ENCODE peak calls at places on chromosomes 12 and 14, in six cellular contexts. U is HFFc6, Z is upper lobe of left lung, L is AG04450, Q is cardiac fibroblast, G is endothelial cell of umbilical vein. W is an unnamed sample.

GRCh38 chr12:121925361-121925725 is 7.0 kb downstream of the CFAP251 start:
- DNase-seq in U (peak), Z (no peak), L (no peak), Q (peak), G (peak), W (no peak)

GRCh38 chr12:52230364-52231281 is 2.4 kb upstream of the KRT7 start:
- DNase-seq in U (peak), Z (no peak), L (no peak), Q (peak), G (peak), W (no peak)

GRCh38 chr14:22118894-22119477 is 445.4 kb upstream of the OR4E1 start:
- DNase-seq in U (no peak), Z (no peak), L (peak), Q (no peak), G (no peak), W (no peak)

GRCh38 chr12:122687091-122687490 is 16.1 kb downstream of the HCAR2 start:
- DNase-seq in U (no peak), Z (no peak), L (no peak), Q (peak), G (no peak), W (no peak)

GRCh38 chr12:19239616-19240234 is 110.2 kb downstream of the PLEKHA5 start:
- DNase-seq in U (no peak), Z (no peak), L (no peak), Q (peak), G (no peak), W (no peak)

GRCh38 chr14:104548802-104549535 is 30.6 kb upstream of the C14orf180 start:
- DNase-seq in U (no peak), Z (no peak), L (no peak), Q (no peak), G (no peak), W (no peak)

GRCh38 chr12:8996682-8997405 is 7.5 kb downstream of the KLRG1 start:
- DNase-seq in U (peak), Z (no peak), L (no peak), Q (peak), G (peak), W (no peak)

GRCh38 chr14:67674139-67674479 is 323 bp downstream of the VTI1B start:
- DNase-seq in U (peak), Z (no peak), L (no peak), Q (peak), G (peak), W (no peak)

GRCh38 chr14:67457782-67458181 is 30.7 kb downstream of the TMEM229B start:
- DNase-seq in U (no peak), Z (no peak), L (no peak), Q (no peak), G (no peak), W (no peak)

GRCh38 chr14:54702014-54702491 is 135.1 kb downstream of the SAMD4A start:
- DNase-seq in U (no peak), Z (peak), L (no peak), Q (no peak), G (no peak), W (no peak)

GRCh38 chr12:12881495-12881894 is 9.9 kb upstream of the GPRC5A start:
- DNase-seq in U (peak), Z (no peak), L (no peak), Q (peak), G (peak), W (no peak)

GRCh38 chr14:51369814-51370213 is 129.8 kb downstream of the TMX1 start:
- DNase-seq in U (no peak), Z (no peak), L (no peak), Q (no peak), G (peak), W (no peak)

GRCh38 chr12:29599397-29599796 is 101.9 kb upstream of the OVCH1 start:
- DNase-seq in U (no peak), Z (no peak), L (no peak), Q (peak), G (no peak), W (no peak)

GRCh38 chr12:643478-644292 is 19.6 kb downstream of the NINJ2 start:
- DNase-seq in U (no peak), Z (peak), L (no peak), Q (no peak), G (peak), W (no peak)

GRCh38 chr12:46160081-46160980 is 108.5 kb downstream of the SLC38A1 start:
- DNase-seq in U (peak), Z (no peak), L (no peak), Q (peak), G (no peak), W (peak)

GRCh38 chr14:94679941-94680340 is 67.8 kb downstream of the SERPINA3 start:
- DNase-seq in U (no peak), Z (no peak), L (no peak), Q (no peak), G (no peak), W (no peak)

GRCh38 chr14:20986811-20987210 is 3.0 kb upstream of the METTL17 start:
- DNase-seq in U (peak), Z (no peak), L (peak), Q (peak), G (peak), W (peak)

GRCh38 chr12:121217761-121218160 is 7.8 kb downstream of the P2RX4 start:
- DNase-seq in U (no peak), Z (no peak), L (no peak), Q (no peak), G (no peak), W (no peak)

GRCh38 chr12:3266638-3267037 is 189.5 kb downstream of the TSPAN9 start:
- DNase-seq in U (no peak), Z (no peak), L (no peak), Q (no peak), G (no peak), W (no peak)

GRCh38 chr12:3271146-3271545 is 194.0 kb downstream of the TSPAN9 start:
- DNase-seq in U (no peak), Z (no peak), L (no peak), Q (no peak), G (no peak), W (no peak)

GRCh38 chr12:3267690-3268089 is 190.5 kb downstream of the TSPAN9 start:
- DNase-seq in U (no peak), Z (no peak), L (no peak), Q (no peak), G (no peak), W (no peak)

GRCh38 chr12:3271639-3272038 is 194.5 kb downstream of the TSPAN9 start:
- DNase-seq in U (no peak), Z (no peak), L (no peak), Q (no peak), G (no peak), W (no peak)

DNA sequence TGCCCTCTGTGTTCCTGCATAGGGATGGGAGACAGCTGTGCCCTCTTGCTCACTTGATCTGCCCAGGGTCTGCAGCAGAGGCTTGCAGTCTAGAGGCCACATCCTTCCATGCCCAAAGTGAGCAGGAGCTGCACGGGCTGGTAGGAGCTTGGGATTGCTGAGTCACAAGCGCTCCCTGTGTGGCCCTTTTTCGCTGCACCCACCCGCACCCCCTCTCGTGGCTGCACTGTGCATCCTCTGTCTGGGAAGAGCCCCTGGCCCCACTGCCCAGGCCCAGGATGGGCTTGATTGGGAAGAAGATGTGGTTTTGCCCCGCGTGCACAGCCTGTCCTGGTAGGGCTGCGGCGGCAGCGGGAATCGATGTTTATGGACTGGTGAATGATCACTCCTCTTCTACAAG is 192.4 kb downstream of the TSPAN9 start:
- DNase-seq in U (no peak), Z (peak), L (no peak), Q (no peak), G (no peak), W (no peak)
- TF ChIP-seq CTCF in U (peak), Z (no peak), L (peak), Q (no peak), G (no peak), W (no peak)

DNA sequence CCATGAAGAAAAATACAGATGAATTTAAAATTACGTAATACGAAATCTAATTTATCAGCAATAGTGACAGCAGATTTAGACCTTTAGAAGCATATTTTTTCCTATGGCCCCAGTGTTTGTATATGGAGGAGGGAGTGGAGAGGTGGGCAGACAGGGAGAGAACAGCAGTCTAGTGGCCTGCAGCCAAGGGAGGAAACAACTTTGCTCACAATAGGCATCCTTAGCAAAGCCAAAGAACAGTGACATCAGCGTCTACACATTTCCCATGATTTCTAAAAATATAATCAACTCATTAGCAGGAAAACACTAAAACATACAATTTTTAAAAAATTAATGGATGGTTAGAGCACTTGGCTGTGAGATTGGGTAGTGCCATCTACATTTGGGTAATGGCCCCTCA is 622.6 kb upstream of the ATP2B1 start:
- DNase-seq in U (no peak), Z (no peak), L (no peak), Q (peak), G (peak), W (no peak)
- TF ChIP-seq CTCF in U (no peak), Z (no peak), L (no peak), Q (no peak), G (no peak), W (no peak)

GRCh38 chr14:60184597-60185555 is 19.7 kb upstream of the DHRS7 start:
- DNase-seq in U (no peak), Z (no peak), L (no peak), Q (no peak), G (no peak), W (no peak)
- TF ChIP-seq CTCF in U (peak), Z (no peak), L (no peak), Q (no peak), G (no peak), W (no peak)

DNA sequence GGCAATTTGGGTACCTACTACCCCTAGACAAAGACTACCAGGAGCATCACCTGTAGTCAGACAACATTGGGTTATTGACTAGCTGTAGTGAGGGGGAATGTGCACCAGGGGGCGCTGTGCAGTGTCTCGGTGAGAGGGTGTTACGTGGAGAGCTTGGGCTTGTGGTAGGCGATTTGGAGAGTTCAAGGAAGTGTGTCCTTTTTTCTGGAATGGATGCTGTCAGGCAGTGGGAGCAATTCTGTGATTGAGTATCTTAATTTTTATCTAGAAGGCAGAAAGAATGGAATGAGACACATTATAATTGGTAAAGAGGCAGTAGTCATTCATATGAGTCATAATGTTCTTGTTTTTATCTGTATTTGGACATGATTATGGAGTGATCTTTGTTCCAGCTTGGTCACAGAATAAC is 187.7 kb downstream of the GALC start:
- DNase-seq in U (peak), Z (no peak), L (no peak), Q (peak), G (no peak), W (no peak)
- TF ChIP-seq CTCF in U (peak), Z (peak), L (peak), Q (peak), G (peak), W (peak)

GRCh38 chr14:24680516-24680915 is 46.5 kb upstream of the GZMB start:
- DNase-seq in U (no peak), Z (no peak), L (no peak), Q (no peak), G (no peak), W (no peak)

GRCh38 chr14:24681056-24681455 is 47.1 kb upstream of the GZMB start:
- DNase-seq in U (no peak), Z (no peak), L (no peak), Q (no peak), G (no peak), W (no peak)

GRCh38 chr14:24677956-24678355 is 44.0 kb upstream of the GZMB start:
- DNase-seq in U (no peak), Z (no peak), L (no peak), Q (no peak), G (no peak), W (no peak)

GRCh38 chr14:24678801-24679247 is 44.8 kb upstream of the GZMB start:
- DNase-seq in U (peak), Z (no peak), L (peak), Q (peak), G (peak), W (peak)

DNA sequence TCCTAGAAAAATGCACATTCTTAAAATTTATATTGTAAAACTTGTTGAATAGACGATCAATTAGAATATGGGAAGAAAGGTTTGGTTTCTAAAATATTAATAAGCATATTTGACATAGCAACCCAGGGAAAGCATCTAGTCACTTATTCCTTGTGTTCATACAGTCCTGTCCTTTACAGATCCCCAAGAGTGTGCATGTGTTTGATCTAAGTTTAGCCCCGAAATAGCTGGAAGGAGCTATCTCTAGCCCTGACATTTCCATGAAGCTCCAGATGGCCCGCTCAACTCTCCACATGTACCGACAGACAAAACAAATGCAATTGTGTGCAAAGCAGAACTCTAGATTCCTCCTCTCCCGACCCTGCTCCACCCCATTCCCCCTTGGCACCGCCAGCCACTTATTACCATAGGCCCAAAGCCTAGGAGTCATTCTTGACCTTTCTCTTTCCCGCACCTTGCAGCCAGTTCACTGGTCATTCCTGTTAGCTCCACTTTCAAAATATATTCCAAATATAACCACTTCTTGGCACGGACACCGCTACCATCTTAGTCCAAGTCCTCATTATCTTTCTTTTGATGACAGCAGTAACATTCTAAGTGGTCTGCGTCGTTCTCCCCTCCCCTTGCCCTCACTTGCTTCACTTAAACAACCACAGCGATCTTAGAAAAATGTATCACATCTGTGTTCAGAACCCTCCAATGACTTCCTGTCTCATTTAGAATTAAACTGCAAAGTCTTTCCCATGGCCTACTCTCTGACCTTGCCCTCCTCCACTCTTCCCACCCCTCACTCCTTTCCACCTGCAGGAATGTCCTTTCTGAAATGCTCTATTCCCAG is 45.5 kb upstream of the GZMB start:
- DNase-seq in U (no peak), Z (no peak), L (no peak), Q (no peak), G (no peak), W (no peak)
- TF ChIP-seq CTCF in U (peak), Z (no peak), L (no peak), Q (no peak), G (no peak), W (no peak)

W was measured in AG09319.